ENCODE peak calls at places on chromosomes 6 and 20, in nine cellular contexts. B, V, G, A, I, E, M, U and C are unnamed samples.

GRCh38 chr20:44979090-44979621 is 12.8 kb downstream of the STK4 start:
- DNase-seq in B (peak), V (no peak), G (peak), A (no peak), I (no peak), E (no peak), M (peak), U (peak), C (no peak)

GRCh38 chr20:63787749-63788148 is 43.3 kb downstream of the ZBTB46 start:
- DNase-seq in B (no peak), V (no peak), G (no peak), A (no peak), I (no peak), E (no peak), M (no peak), U (no peak), C (no peak)

GRCh38 chr20:21099653-21100589 is 6.2 kb downstream of the LINC00237 start:
- DNase-seq in B (no peak), V (no peak), G (peak), A (no peak), I (no peak), E (no peak), M (peak), U (peak), C (no peak)

GRCh38 chr6:28203201-28203600 is 21.9 kb upstream of the ZSCAN9 start:
- DNase-seq in B (no peak), V (no peak), G (no peak), A (no peak), I (no peak), E (no peak), M (no peak), U (no peak), C (no peak)

GRCh38 chr6:168133186-168133585 is 54.2 kb upstream of the FRMD1 start:
- DNase-seq in B (peak), V (peak), G (no peak), A (no peak), I (peak), E (no peak), M (no peak), U (peak), C (no peak)

GRCh38 chr6:128731249-128732165 is 151.4 kb upstream of the LAMA2 start:
- DNase-seq in B (peak), V (no peak), G (peak), A (peak), I (no peak), E (no peak), M (no peak), U (peak), C (peak)

GRCh38 chr20:43537921-43538854 is 20.6 kb upstream of the SGK2 start:
- DNase-seq in B (peak), V (peak), G (peak), A (peak), I (peak), E (peak), M (peak), U (peak), C (peak)

GRCh38 chr6:160851031-160851430 is 140.5 kb upstream of the MAP3K4 start:
- DNase-seq in B (no peak), V (no peak), G (no peak), A (no peak), I (no peak), E (no peak), M (no peak), U (no peak), C (no peak)

GRCh38 chr6:170089937-170090335 is 200.9 kb downstream of the DLL1 start:
- DNase-seq in B (no peak), V (no peak), G (peak), A (no peak), I (peak), E (no peak), M (no peak), U (peak), C (no peak)

GRCh38 chr6:56528412-56528841 is 114.3 kb downstream of the DST start:
- DNase-seq in B (peak), V (no peak), G (no peak), A (peak), I (no peak), E (no peak), M (no peak), U (peak), C (peak)

GRCh38 chr6:104428201-104428600 is 431.5 kb downstream of the HACE1 start:
- DNase-seq in B (no peak), V (no peak), G (no peak), A (no peak), I (no peak), E (no peak), M (no peak), U (no peak), C (no peak)

GRCh38 chr6:110682460-110682853 is 132.8 kb downstream of the CDK19 start:
- DNase-seq in B (peak), V (peak), G (peak), A (peak), I (no peak), E (no peak), M (peak), U (peak), C (peak)

GRCh38 chr20:872855-873520 is 39.5 kb downstream of the FAM110A start:
- DNase-seq in B (no peak), V (no peak), G (no peak), A (no peak), I (no peak), E (no peak), M (no peak), U (no peak), C (no peak)

GRCh38 chr6:89462503-89462902 is 29.6 kb downstream of the ANKRD6 start:
- DNase-seq in B (no peak), V (no peak), G (no peak), A (no peak), I (no peak), E (no peak), M (no peak), U (no peak), C (no peak)

GRCh38 chr6:103870970-103871369 is 988.7 kb downstream of the HACE1 start:
- DNase-seq in B (no peak), V (no peak), G (no peak), A (no peak), I (no peak), E (no peak), M (no peak), U (peak), C (no peak)

GRCh38 chr6:125918230-125918629 is 38.3 kb upstream of the HINT3 start:
- DNase-seq in B (no peak), V (peak), G (no peak), A (no peak), I (no peak), E (no peak), M (no peak), U (no peak), C (no peak)

GRCh38 chr6:152309648-152310047 is 327.5 kb downstream of the SYNE1 start:
- DNase-seq in B (no peak), V (no peak), G (peak), A (no peak), I (no peak), E (no peak), M (peak), U (no peak), C (no peak)

GRCh38 chr6:21187485-21187884 is 406.1 kb upstream of the SOX4 start:
- DNase-seq in B (no peak), V (no peak), G (no peak), A (no peak), I (no peak), E (no peak), M (no peak), U (no peak), C (no peak)

GRCh38 chr20:33659341-33660034 is 2.6 kb upstream of the C20orf144 start:
- DNase-seq in B (no peak), V (peak), G (no peak), A (no peak), I (no peak), E (no peak), M (no peak), U (no peak), C (no peak)

GRCh38 chr20:10217517-10218410 is 866 bp upstream of the SNAP25 start:
- DNase-seq in B (peak), V (peak), G (no peak), A (peak), I (peak), E (no peak), M (no peak), U (peak), C (peak)

GRCh38 chr6:150029749-150030148 is 4.4 kb upstream of the RAET1L start:
- DNase-seq in B (no peak), V (no peak), G (no peak), A (no peak), I (no peak), E (no peak), M (no peak), U (no peak), C (no peak)

GRCh38 chr6:30918675-30919074 is 4.6 kb downstream of the VARS2 start:
- DNase-seq in B (no peak), V (no peak), G (no peak), A (no peak), I (no peak), E (no peak), M (no peak), U (no peak), C (no peak)

GRCh38 chr6:153702671-153703070 is 336.4 kb upstream of the OPRM1 start:
- DNase-seq in B (no peak), V (no peak), G (no peak), A (no peak), I (no peak), E (no peak), M (no peak), U (no peak), C (no peak)

GRCh38 chr6:113858067-113858604 is 991 bp downstream of the MARCKS start:
- DNase-seq in B (peak), V (peak), G (peak), A (no peak), I (peak), E (peak), M (no peak), U (peak), C (peak)

GRCh38 chr6:25223421-25224052 is 55.6 kb upstream of the CARMIL1 start:
- DNase-seq in B (peak), V (peak), G (peak), A (peak), I (no peak), E (peak), M (peak), U (peak), C (peak)

GRCh38 chr20:41138527-41139226 is 1.3 kb downstream of the PLCG1 start:
- DNase-seq in B (no peak), V (peak), G (peak), A (no peak), I (no peak), E (no peak), M (peak), U (peak), C (no peak)

GRCh38 chr6:7505196-7505699 is 36.2 kb upstream of the DSP start:
- DNase-seq in B (peak), V (no peak), G (no peak), A (no peak), I (no peak), E (no peak), M (no peak), U (peak), C (peak)

GRCh38 chr6:143399176-143399575 is 51.3 kb downstream of the ADAT2 start:
- DNase-seq in B (no peak), V (no peak), G (no peak), A (no peak), I (no peak), E (no peak), M (no peak), U (peak), C (no peak)
- TF ChIP-seq CTCF in B (no peak), V (no peak), G (no peak), A (no peak), I (no peak), E (no peak), M (no peak), U (no peak), C (no peak)

GRCh38 chr6:26459023-26459810 is 1.5 kb downstream of the BTN2A1 start:
- DNase-seq in B (no peak), V (no peak), G (no peak), A (no peak), I (no peak), E (no peak), M (no peak), U (no peak), C (no peak)
- H3K4me3 ChIP-seq in B (peak), V (peak), G (peak), A (peak), I (peak), E (peak), M (peak), U (no peak), C (no peak)

GRCh38 chr6:116005508-116005855 is 55.2 kb downstream of the FRK start:
- DNase-seq in B (no peak), V (no peak), G (no peak), A (no peak), I (no peak), E (no peak), M (no peak), U (no peak), C (no peak)
- TF ChIP-seq CTCF in B (no peak), V (no peak), G (no peak), A (no peak), I (no peak), E (no peak), M (no peak), U (no peak), C (no peak)

GRCh38 chr6:33192105-33192646 is at the start of gene COL11A2:
- DNase-seq in B (no peak), V (no peak), G (no peak), A (no peak), I (no peak), E (no peak), M (peak), U (no peak), C (no peak)
- H3K4me3 ChIP-seq in B (peak), V (peak), G (no peak), A (peak), I (peak), E (peak), M (peak), U (peak), C (peak)

GRCh38 chr6:48957781-48958180 is 505.3 kb downstream of the MMUT start:
- DNase-seq in B (peak), V (no peak), G (no peak), A (no peak), I (no peak), E (no peak), M (no peak), U (peak), C (no peak)

GRCh38 chr6:48962041-48962440 is 501.0 kb downstream of the MMUT start:
- DNase-seq in B (no peak), V (no peak), G (no peak), A (no peak), I (no peak), E (no peak), M (no peak), U (no peak), C (no peak)

GRCh38 chr6:48959401-48960060 is 503.5 kb downstream of the MMUT start:
- DNase-seq in B (no peak), V (no peak), G (no peak), A (no peak), I (no peak), E (no peak), M (no peak), U (no peak), C (no peak)
- TF ChIP-seq CTCF in B (no peak), V (no peak), G (no peak), A (no peak), I (no peak), E (no peak), M (no peak), U (no peak), C (no peak)

GRCh38 chr6:87716928-87717655 is 15.1 kb upstream of the AKIRIN2 start:
- DNase-seq in B (no peak), V (no peak), G (no peak), A (no peak), I (no peak), E (no peak), M (no peak), U (no peak), C (no peak)
- H3K4me3 ChIP-seq in B (no peak), V (no peak), G (no peak), A (no peak), I (no peak), E (no peak), M (no peak), U (no peak), C (no peak)